ENCODE peak calls at places on chromosomes 12 and 14, in five cellular contexts. X is GM12878, W is H1, A is K562, N is HepG2. E is an unnamed sample.

GRCh38 chr12:130013771-130014484 is 110.1 kb upstream of the TMEM132D start:
- DNase-seq in X (no peak), W (peak), N (peak), A (peak), E (no peak)

GRCh38 chr14:103705158-103705523 is 10.1 kb downstream of the XRCC3 start:
- DNase-seq in X (no peak), W (no peak), A (no peak), N (no peak), E (no peak)

GRCh38 chr12:40378721-40379120 is 153.9 kb downstream of the LRRK2 start:
- DNase-seq in W (no peak), A (no peak), N (no peak), X (no peak), E (no peak)

GRCh38 chr12:12927211-12928079 is 24.5 kb downstream of the GPRC5D start:
- DNase-seq in N (peak), W (peak), X (peak), A (peak), E (peak)

GRCh38 chr14:66216763-66217162 is 269.4 kb upstream of the CCDC196 start:
- DNase-seq in N (no peak), A (no peak), X (no peak), W (no peak), E (peak)

GRCh38 chr14:80850197-80850814 is 91.2 kb downstream of the CEP128 start:
- DNase-seq in W (no peak), N (peak), X (no peak), A (peak), E (peak)

GRCh38 chr12:98701166-98701565 is 56.1 kb downstream of the APAF1 start:
- DNase-seq in X (no peak), N (no peak), W (no peak), A (no peak), E (no peak)

GRCh38 chr14:86574026-86574777 is 1044.3 kb downstream of the FLRT2 start:
- DNase-seq in X (no peak), W (no peak), N (peak), A (no peak), E (no peak)

GRCh38 chr14:36518586-36519430 is 1.2 kb downstream of the NKX2-1 start:
- DNase-seq in W (no peak), A (no peak), N (no peak), X (no peak), E (no peak)

GRCh38 chr14:104888489-104889373 is 23.7 kb downstream of the CEP170B start:
- DNase-seq in W (peak), N (no peak), X (no peak), A (no peak), E (no peak)

GRCh38 chr12:49189731-49190314 is 943 bp upstream of the TUBA1A start:
- DNase-seq in A (no peak), N (no peak), X (no peak), W (no peak), E (no peak)
- H3K9ac ChIP-seq in A (no peak), N (no peak), X (no peak), W (no peak), E (no peak)

DNA sequence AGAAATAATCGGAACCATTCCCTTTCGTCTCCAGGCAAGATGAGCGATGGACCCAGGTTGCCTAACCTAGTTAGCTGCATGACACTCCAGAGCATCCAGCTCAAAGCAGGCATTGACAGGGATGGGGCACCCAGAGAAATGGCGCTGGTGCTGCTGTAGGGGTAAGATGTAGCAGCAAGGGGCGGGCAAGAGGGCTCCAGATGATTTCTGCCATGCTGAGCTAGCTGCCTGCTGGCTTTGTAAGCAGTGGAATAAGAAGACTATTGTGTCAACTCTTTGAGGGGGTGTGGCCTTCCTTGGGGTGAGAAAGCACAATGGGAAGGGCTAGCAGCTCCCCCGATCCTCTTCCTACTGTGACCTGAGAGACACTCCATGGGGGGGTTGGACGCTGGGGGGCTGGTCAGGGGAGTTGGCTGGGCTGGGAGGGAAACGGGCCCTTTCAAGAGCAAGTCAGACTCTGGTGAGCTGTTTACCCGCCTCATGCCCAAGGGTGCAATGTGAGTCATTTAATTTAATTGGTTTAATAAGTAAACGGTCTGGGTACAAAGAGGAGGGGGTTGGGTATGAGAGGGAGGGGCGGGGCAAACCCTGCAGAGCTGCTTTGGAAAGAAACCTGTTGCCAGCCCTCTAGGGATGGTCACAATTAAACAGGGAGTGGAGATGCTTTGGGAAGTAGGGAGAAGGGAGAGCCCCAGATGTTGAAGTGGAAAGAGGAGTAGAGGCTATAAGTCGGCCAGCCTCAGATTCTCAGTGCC is 50.5 kb downstream of the B4GALNT3 start:
- DNase-seq in X (no peak), A (no peak), W (peak), N (no peak), E (no peak)
- TF ChIP-seq ZNF274 in X (no peak), A (no peak), W (no peak), N (no peak), E (no peak)

GRCh38 chr12:14885718-14886201 is at the start of gene MGP:
- DNase-seq in A (no peak), N (no peak), X (no peak), W (no peak), E (no peak)
- TF ChIP-seq POLR2A in A (no peak), N (no peak), X (no peak), W (no peak), E (no peak)

GRCh38 chr14:71588028-71588427 is 344.2 kb upstream of the RGS6 start:
- DNase-seq in N (no peak), X (no peak), A (no peak), W (no peak), E (no peak)

GRCh38 chr14:71583705-71584104 is 348.5 kb upstream of the RGS6 start:
- DNase-seq in W (no peak), A (no peak), N (no peak), X (no peak), E (no peak)

GRCh38 chr14:71588576-71589215 is 343.5 kb upstream of the RGS6 start:
- DNase-seq in W (no peak), N (no peak), X (no peak), A (no peak), E (no peak)

GRCh38 chr14:71583246-71583645 is 349.0 kb upstream of the RGS6 start:
- DNase-seq in X (no peak), A (no peak), W (no peak), N (no peak), E (no peak)

DNA sequence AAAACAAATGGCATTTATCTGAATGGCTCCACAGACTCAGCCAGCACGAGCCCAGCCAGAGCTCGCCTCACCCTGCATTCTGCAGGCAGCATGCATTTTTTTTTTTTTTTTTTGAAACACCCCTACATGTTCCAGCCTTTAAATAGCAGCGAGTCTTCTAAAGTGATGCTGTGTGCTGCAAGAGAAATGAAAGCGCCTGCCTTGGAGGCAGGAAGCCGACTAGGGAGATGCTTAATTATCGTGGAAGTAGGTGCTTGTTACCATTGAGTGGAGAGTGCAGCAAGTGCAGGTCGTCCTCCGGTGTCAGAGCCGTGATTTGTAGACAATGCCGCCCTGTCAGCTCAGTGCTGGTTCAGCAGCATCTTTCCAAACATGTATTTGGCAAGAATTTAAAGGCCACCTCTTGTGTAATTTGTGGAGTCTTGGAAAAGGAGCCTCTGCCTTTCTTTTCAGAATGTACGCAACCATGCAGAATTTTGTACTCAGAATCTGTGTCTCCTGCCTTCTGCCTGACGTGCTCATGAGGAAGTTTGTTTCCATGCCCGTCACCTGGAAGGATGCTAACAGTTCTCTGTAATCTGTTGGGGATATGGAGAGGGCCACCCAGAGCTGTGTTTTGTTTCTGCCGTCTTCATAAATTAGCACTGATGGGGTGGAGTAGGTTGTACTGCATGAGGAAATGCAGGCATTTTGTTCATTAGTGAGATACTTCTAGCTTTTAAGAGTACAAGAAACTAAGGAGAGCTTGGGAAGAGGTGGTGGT is 345.9 kb upstream of the RGS6 start:
- DNase-seq in N (no peak), A (no peak), X (no peak), W (no peak), E (no peak)
- H3K9ac ChIP-seq in N (no peak), A (no peak), X (no peak), W (no peak), E (no peak)

GRCh38 chr14:25400607-25401206 is 350.8 kb upstream of the STXBP6 start:
- DNase-seq in N (peak), X (no peak), W (peak), A (peak), E (no peak)

GRCh38 chr14:25394356-25394755 is 344.4 kb upstream of the STXBP6 start:
- DNase-seq in X (no peak), A (no peak), N (no peak), W (no peak), E (no peak)

GRCh38 chr14:25394791-25395391 is 344.9 kb upstream of the STXBP6 start:
- DNase-seq in A (no peak), X (no peak), N (no peak), W (no peak), E (no peak)

DNA sequence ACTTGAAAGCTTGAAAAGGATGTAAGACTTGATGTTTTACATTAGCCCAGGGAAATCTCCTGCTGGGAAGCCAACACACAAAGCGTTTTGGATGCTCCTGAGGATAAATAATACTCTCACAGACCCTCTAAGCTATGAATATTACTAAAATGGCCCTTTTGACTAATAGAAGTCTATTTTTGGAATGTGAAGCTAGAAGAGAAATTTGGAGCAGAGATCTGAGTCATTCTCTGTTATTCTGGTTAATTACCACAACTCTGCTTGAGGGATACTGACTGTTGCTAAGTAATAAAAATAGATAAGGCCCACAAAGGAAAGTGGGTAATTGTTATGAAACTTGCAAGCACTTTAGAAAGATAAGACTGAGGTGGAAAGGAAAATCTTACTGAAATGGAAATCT is 346.2 kb upstream of the STXBP6 start:
- DNase-seq in N (no peak), X (no peak), W (no peak), A (no peak), E (no peak)
- TF ChIP-seq ZNF274 in N (no peak), X (no peak), W (no peak), A (no peak), E (no peak)

GRCh38 chr12:174596-174995 is 39.4 kb downstream of the SLC6A12 start:
- DNase-seq in A (no peak), N (no peak), X (no peak), W (no peak), E (no peak)

GRCh38 chr12:171743-172705 is 41.9 kb downstream of the SLC6A12 start:
- DNase-seq in A (peak), X (no peak), N (no peak), W (no peak), E (no peak)

GRCh38 chr12:170361-171225 is 43.4 kb downstream of the SLC6A12 start:
- DNase-seq in A (no peak), X (no peak), N (no peak), W (no peak), E (no peak)

GRCh38 chr12:171276-171675 is 42.7 kb downstream of the SLC6A12 start:
- DNase-seq in W (no peak), N (no peak), A (no peak), X (no peak), E (no peak)

GRCh38 chr12:172732-173161 is 41.2 kb downstream of the SLC6A12 start:
- DNase-seq in A (no peak), X (no peak), W (no peak), N (no peak), E (no peak)
- TF ChIP-seq POLR2A in A (no peak), X (no peak), W (no peak), N (no peak), E (no peak)

DNA sequence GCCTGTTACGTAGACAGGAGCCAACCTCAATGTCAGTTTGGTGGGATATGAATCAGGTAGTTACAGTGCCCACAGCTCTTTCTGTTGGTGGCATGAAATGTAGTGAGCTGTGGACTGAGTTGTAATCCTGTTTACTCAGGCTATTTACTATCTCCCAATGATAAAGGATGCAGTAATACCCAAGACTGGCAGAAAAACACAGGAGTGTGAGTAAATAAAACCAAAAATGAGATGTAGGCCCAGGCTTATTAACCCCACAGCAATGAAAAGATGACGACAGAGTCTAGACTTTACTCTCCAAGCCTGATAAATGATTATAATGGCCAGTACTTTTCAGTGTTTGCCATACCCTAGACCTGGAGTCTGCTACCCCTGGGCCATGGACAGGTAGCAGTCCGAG is 22.8 kb upstream of the LRIG3 start:
- DNase-seq in W (no peak), A (no peak), N (no peak), X (no peak), E (no peak)
- H3K9ac ChIP-seq in W (no peak), A (no peak), N (no peak), X (no peak), E (no peak)

GRCh38 chr14:24108336-24108874 is 6.2 kb upstream of the DCAF11 start:
- DNase-seq in N (no peak), A (no peak), X (no peak), W (no peak), E (no peak)

GRCh38 chr14:24113379-24113800 is 1.2 kb upstream of the DCAF11 start:
- DNase-seq in N (no peak), W (no peak), X (no peak), A (no peak), E (no peak)

GRCh38 chr14:24110060-24110459 is 4.5 kb upstream of the DCAF11 start:
- DNase-seq in W (no peak), X (no peak), A (no peak), N (peak), E (no peak)

GRCh38 chr14:24113801-24114535 is 609 bp upstream of the DCAF11 start:
- DNase-seq in A (peak), W (peak), N (peak), X (peak), E (peak)

DNA sequence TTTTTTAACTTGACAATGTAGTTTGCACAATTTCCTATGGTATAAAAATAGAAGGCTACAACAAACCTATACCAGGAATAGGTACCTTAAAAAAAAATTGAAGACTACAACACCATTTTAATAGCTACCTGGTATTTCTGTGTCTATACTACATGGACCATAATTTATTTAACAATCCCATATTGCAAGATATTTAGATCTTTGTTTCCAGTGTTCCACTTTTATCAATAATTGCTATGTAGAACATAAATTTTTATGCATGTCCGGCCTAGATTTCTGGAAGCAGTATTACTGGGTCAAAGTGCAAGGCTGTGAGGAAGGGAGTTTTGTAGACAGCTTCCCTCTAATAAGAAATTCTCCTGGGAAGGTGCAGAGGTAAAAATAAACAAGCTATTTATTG is 4.1 kb upstream of the DCAF11 start:
- DNase-seq in N (no peak), A (no peak), W (no peak), X (no peak), E (no peak)
- TF ChIP-seq ZNF274 in N (no peak), A (no peak), W (no peak), X (no peak), E (no peak)

GRCh38 chr14:34134484-34134883 is 183.6 kb upstream of the EGLN3 start:
- DNase-seq in X (no peak), N (no peak), A (no peak), W (no peak), E (no peak)

GRCh38 chr14:34128665-34129064 is 177.8 kb upstream of the EGLN3 start:
- DNase-seq in N (no peak), W (no peak), A (no peak), X (no peak), E (no peak)

GRCh38 chr14:34124585-34124984 is 173.7 kb upstream of the EGLN3 start:
- DNase-seq in N (no peak), X (no peak), A (no peak), W (no peak), E (no peak)

DNA sequence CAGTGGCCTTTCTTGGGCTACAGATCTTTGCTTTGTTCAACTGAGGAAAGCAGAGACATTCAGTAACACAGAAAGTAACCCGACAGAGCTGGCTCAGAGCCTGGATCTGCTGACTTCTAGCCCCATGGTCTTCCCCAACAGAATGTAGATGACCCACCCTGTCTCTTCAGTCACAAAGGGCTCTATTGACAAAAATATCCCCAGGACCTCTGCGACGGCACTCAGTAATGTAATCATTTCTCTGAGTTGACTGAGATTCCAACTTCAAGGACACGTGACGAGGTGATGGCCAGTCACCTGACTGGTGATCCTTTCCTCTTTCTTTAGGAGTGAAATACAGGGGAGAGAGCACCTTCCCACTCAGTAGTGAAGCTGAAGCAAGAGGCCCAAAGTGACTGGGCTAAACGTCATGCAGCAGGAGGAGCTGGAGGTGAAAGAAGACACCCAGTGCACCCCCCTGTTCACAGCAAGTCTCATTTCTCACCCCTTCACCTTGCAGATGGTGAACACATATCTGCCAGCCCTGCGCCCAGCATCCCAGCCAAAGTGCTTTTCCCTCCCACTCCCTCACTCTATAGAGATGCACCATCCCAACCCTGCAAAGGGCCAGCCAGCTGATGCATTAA is 179.2 kb upstream of the EGLN3 start:
- DNase-seq in X (no peak), N (no peak), W (no peak), A (no peak), E (no peak)
- TF ChIP-seq POLR2A in X (no peak), N (no peak), W (no peak), A (no peak), E (no peak)